ENCODE peak calls at places on chromosomes 5 and 9, in nine cellular contexts. Q, X, E, G, V, O, Z, R and D are unnamed samples.

GRCh38 chr9:113589890-113590289 is 126.4 kb downstream of the RGS3 start:
- DNase-seq in V (no peak), G (no peak), R (peak), Q (peak), Z (no peak), E (no peak), O (peak), X (peak), D (peak)

GRCh38 chr9:99004717-99005460 is 61.2 kb downstream of the COL15A1 start:
- DNase-seq in V (no peak), Q (no peak), G (no peak), X (no peak), R (no peak), O (no peak), E (no peak), Z (no peak), D (no peak)

GRCh38 chr5:66987949-66988838 is 208.4 kb downstream of the CD180 start:
- DNase-seq in Q (peak), V (no peak), Z (no peak), O (peak), R (peak), E (peak), G (peak), X (no peak), D (peak)

GRCh38 chr5:40478766-40479165 is 200.9 kb upstream of the PTGER4 start:
- DNase-seq in E (no peak), Z (no peak), Q (no peak), G (no peak), X (no peak), V (no peak), R (no peak), O (no peak), D (no peak)

GRCh38 chr5:21225223-21226064 is 1237.4 kb upstream of the CDH18 start:
- DNase-seq in G (no peak), Q (no peak), O (no peak), Z (no peak), X (no peak), R (no peak), V (no peak), E (no peak), D (peak)

GRCh38 chr5:142006363-142007236 is 6.2 kb downstream of the GNPDA1 start:
- DNase-seq in Q (no peak), Z (no peak), V (no peak), X (no peak), E (no peak), G (no peak), R (no peak), O (no peak), D (no peak)

GRCh38 chr5:124670672-124671592 is 75.5 kb downstream of the ZNF608 start:
- DNase-seq in V (no peak), G (no peak), R (no peak), X (no peak), Z (no peak), Q (no peak), E (no peak), O (no peak), D (no peak)

GRCh38 chr5:163563880-163564279 is 58.5 kb downstream of the MAT2B start:
- DNase-seq in G (no peak), V (no peak), R (no peak), X (no peak), Z (no peak), Q (no peak), O (no peak), E (no peak), D (peak)

GRCh38 chr9:111566234-111566633 is 33.2 kb downstream of the PTGR1 start:
- DNase-seq in Z (no peak), V (no peak), G (no peak), O (no peak), R (no peak), E (no peak), Q (peak), X (peak), D (no peak)

GRCh38 chr5:2142456-2142954 is 259.8 kb upstream of the IRX4 start:
- DNase-seq in Z (no peak), G (no peak), E (no peak), Q (no peak), R (no peak), X (no peak), O (no peak), V (no peak), D (no peak)

GRCh38 chr5:175059687-175060194 is 335.4 kb downstream of the MSX2 start:
- DNase-seq in V (peak), O (no peak), E (peak), R (peak), Z (peak), G (peak), Q (peak), X (peak), D (peak)

GRCh38 chr5:160369990-160370712 is at the start of gene C1QTNF2:
- DNase-seq in Z (no peak), X (peak), Q (peak), R (peak), E (peak), O (peak), G (peak), V (peak), D (peak)

GRCh38 chr5:154165886-154166285 is 24.6 kb upstream of the GALNT10 start:
- DNase-seq in E (no peak), Q (no peak), G (peak), Z (no peak), R (no peak), X (no peak), O (no peak), V (no peak), D (peak)

GRCh38 chr9:82035332-82035731 is 46.8 kb downstream of the SPATA31D1 start:
- DNase-seq in X (peak), Z (no peak), R (peak), Q (no peak), G (no peak), V (peak), O (peak), E (no peak), D (no peak)

GRCh38 chr5:151107738-151108520 is 27.1 kb upstream of the TNIP1 start:
- DNase-seq in X (peak), Q (peak), V (peak), R (peak), E (no peak), G (no peak), O (no peak), Z (no peak), D (peak)

GRCh38 chr9:137611623-137612609 is 6.4 kb downstream of the ARRDC1 start:
- DNase-seq in E (peak), Z (peak), X (peak), O (peak), G (no peak), V (peak), R (peak), Q (peak), D (peak)

GRCh38 chr5:66896207-66896606 is 300.0 kb downstream of the MAST4 start:
- DNase-seq in R (peak), Z (no peak), V (peak), X (no peak), E (no peak), Q (peak), G (no peak), O (no peak), D (no peak)

GRCh38 chr5:17312358-17312757 is 94.9 kb downstream of the BASP1 start:
- DNase-seq in O (no peak), E (peak), R (no peak), V (no peak), X (peak), G (no peak), Q (no peak), Z (no peak), D (no peak)

GRCh38 chr5:112635771-112636170 is 101.9 kb upstream of the APC start:
- DNase-seq in X (no peak), Z (no peak), Q (no peak), E (no peak), R (no peak), O (no peak), G (no peak), V (no peak), D (no peak)

GRCh38 chr9:112945620-112946208 is 55.0 kb upstream of the SLC46A2 start:
- DNase-seq in Z (no peak), V (no peak), O (no peak), Q (no peak), G (peak), E (peak), R (no peak), X (no peak), D (peak)

GRCh38 chr5:176996780-176997179 is 9.8 kb downstream of the UIMC1 start:
- DNase-seq in Q (no peak), E (no peak), O (no peak), V (peak), G (no peak), R (no peak), Z (no peak), X (no peak), D (no peak)

GRCh38 chr5:14286007-14286406 is 142.9 kb downstream of the TRIO start:
- DNase-seq in V (no peak), G (no peak), O (no peak), R (no peak), Q (no peak), X (no peak), Z (no peak), E (no peak), D (no peak)

GRCh38 chr9:26043431-26043830 is 365.2 kb upstream of the TUSC1 start:
- DNase-seq in G (no peak), E (no peak), Z (no peak), X (no peak), O (no peak), R (no peak), V (no peak), Q (no peak), D (peak)

GRCh38 chr5:120252839-120253238 is 211.3 kb upstream of the PRR16 start:
- DNase-seq in R (peak), Z (no peak), E (no peak), V (peak), X (peak), O (peak), G (no peak), Q (no peak), D (no peak)

GRCh38 chr5:80275347-80275746 is 19.5 kb upstream of the SERINC5 start:
- DNase-seq in O (peak), E (no peak), V (peak), R (peak), Z (no peak), G (peak), Q (peak), X (peak), D (peak)

DNA sequence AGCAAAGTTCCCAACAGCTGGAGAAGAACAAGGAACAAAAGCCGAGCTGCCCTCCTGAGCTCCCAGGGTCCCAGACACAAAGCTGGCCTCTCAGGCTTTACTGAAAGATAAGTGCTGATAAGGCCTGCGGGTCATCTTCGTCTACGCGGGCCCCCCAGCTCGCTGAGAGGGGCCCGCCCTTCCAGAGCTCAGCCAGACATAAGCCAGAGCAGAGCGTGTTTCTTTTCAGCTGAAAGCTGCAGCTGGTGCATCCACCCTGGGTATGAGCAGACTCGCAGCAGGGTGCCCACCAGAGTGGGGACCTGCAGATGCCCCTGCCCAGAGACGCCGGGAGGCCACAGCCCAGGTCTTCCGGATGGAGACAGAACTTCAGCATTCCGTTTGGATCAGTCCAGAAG is 84.6 kb downstream of the HSD17B3 start:
- DNase-seq in V (no peak), X (peak), R (no peak), O (peak), E (no peak), Z (no peak), Q (no peak), G (peak), D (peak)
- H3K4me2 ChIP-seq in V (peak), X (no peak), R (no peak), O (no peak), E (peak), Z (no peak), Q (no peak), G (peak), D (no peak)

GRCh38 chr9:77975023-77975422 is 56.6 kb downstream of the GNAQ start:
- DNase-seq in G (no peak), X (no peak), Z (no peak), R (no peak), O (no peak), V (no peak), Q (no peak), E (no peak), D (no peak)
- H3K4me2 ChIP-seq in G (no peak), X (no peak), Z (no peak), R (no peak), O (no peak), V (no peak), Q (no peak), E (no peak), D (no peak)

GRCh38 chr5:4553130-4553529 is 587.0 kb upstream of the ADAMTS16 start:
- DNase-seq in X (no peak), R (no peak), Z (no peak), V (no peak), Q (no peak), G (no peak), O (no peak), E (no peak), D (no peak)
- H3K4me2 ChIP-seq in X (no peak), R (no peak), Z (no peak), V (no peak), Q (no peak), G (no peak), O (no peak), E (no peak), D (no peak)

GRCh38 chr5:148938535-148938907 is 112.1 kb downstream of the ADRB2 start:
- DNase-seq in R (no peak), Z (no peak), E (no peak), Q (no peak), V (no peak), O (no peak), X (no peak), G (no peak), D (peak)

GRCh38 chr5:148941810-148942209 is 115.4 kb downstream of the ADRB2 start:
- DNase-seq in X (no peak), E (no peak), R (no peak), G (no peak), O (no peak), Z (no peak), V (no peak), Q (no peak), D (no peak)

GRCh38 chr5:148937239-148937638 is 110.8 kb downstream of the ADRB2 start:
- DNase-seq in E (no peak), G (no peak), Q (peak), O (no peak), X (no peak), V (no peak), R (peak), Z (no peak), D (no peak)

GRCh38 chr5:148937830-148938534 is 111.6 kb downstream of the ADRB2 start:
- DNase-seq in V (no peak), R (no peak), X (no peak), Q (no peak), E (no peak), G (no peak), O (no peak), Z (no peak), D (no peak)

GRCh38 chr5:148939676-148940075 is 113.3 kb downstream of the ADRB2 start:
- DNase-seq in G (no peak), Z (no peak), R (peak), Q (peak), V (peak), O (peak), E (peak), X (peak), D (no peak)
- H3K4me2 ChIP-seq in G (no peak), Z (no peak), R (no peak), Q (no peak), V (no peak), O (no peak), E (no peak), X (no peak), D (no peak)

DNA sequence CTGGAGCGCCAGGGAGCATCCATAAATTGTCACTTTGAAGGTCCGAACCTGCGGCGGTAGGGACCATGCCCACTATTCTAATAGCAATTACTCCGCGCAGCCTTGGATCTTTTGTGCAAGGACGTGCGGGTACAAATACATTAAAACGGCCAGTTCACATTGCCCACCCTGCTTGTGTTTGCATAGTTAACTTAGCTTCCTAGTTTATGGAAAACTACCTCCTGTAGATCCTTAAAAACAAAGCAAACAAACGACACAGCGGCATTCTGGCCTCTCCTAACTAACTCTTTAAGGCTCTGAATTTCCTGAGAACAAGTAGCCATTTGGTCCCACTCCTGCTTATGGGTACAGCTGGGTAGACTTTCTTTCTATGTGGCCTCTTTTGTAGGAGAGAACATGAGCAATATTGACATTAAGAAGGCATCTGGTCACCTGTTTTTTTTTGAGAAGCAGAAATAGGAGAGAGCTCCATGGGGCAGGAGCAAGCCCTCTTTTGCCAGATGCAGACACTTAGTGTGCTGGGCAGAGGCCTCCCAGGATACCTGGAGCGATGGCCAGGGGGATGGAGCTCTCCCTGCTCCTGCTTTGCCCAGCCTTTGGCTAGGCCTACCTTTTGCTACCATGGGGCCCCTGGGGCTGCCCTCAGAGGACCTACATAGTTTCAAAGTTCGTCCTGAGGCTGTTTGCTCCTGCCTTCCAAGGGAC is 2.1 kb upstream of the STC2 start:
- DNase-seq in R (no peak), E (no peak), O (peak), Z (no peak), G (peak), V (no peak), Q (no peak), X (no peak), D (peak)
- H3K4me2 ChIP-seq in R (no peak), E (peak), O (peak), Z (peak), G (peak), V (peak), Q (no peak), X (no peak), D (peak)